ENCODE peak calls at places on chromosome 18, in four cellular contexts. U, R, K and J are unnamed samples.
A peak's percentile ranks its signal among the peaks of the same experiment; 100 is the strongest.

GRCh38 chr18:22465859-22466602 is 48.3 kb upstream of the CTAGE1 start:
- DNase-seq in U (peak; percentile 69), R (peak; percentile 34), K (peak; percentile 57), J (no peak)

GRCh38 chr18:79385326-79385725 is 10.4 kb upstream of the NFATC1 start:
- DNase-seq in U (no peak), R (no peak), K (no peak), J (no peak)

GRCh38 chr18:7234061-7234460 is 3.2 kb downstream of the LRRC30 start:
- DNase-seq in U (no peak), R (no peak), K (no peak), J (no peak)

GRCh38 chr18:79912409-79912991 is 39.0 kb downstream of the SLC66A2 start:
- DNase-seq in U (no peak), R (no peak), K (peak; percentile 34), J (peak; percentile 47)

GRCh38 chr18:8623549-8624106 is 14.4 kb downstream of the RAB12 start:
- DNase-seq in U (no peak), R (no peak), K (no peak), J (no peak)

GRCh38 chr18:5975111-5975622 is 79.8 kb upstream of the TMEM200C start:
- DNase-seq in U (no peak), R (no peak), K (no peak), J (no peak)

GRCh38 chr18:54558609-54559585 is 32.1 kb upstream of the DYNAP start:
- DNase-seq in U (peak; percentile 5), R (no peak), K (peak; percentile 33), J (no peak)

GRCh38 chr18:3604626-3605408 is 154.8 kb downstream of the TGIF1 start:
- DNase-seq in U (no peak), R (no peak), K (peak; percentile 44), J (no peak)

GRCh38 chr18:46856975-46857374 is 60.3 kb downstream of the PIAS2 start:
- DNase-seq in U (no peak), R (no peak), K (no peak), J (no peak)

GRCh38 chr18:44909191-44909719 is 228.6 kb downstream of the SETBP1 start:
- DNase-seq in U (no peak), R (no peak), K (no peak), J (no peak)
- H3K4me1 ChIP-seq in U (no peaks in the 10 kb centered on the region), R (peaks cover 3% of the 10 kb centered on the region), K (peaks cover 37% of the 10 kb centered on the region), J (no peaks in the 10 kb centered on the region)

DNA sequence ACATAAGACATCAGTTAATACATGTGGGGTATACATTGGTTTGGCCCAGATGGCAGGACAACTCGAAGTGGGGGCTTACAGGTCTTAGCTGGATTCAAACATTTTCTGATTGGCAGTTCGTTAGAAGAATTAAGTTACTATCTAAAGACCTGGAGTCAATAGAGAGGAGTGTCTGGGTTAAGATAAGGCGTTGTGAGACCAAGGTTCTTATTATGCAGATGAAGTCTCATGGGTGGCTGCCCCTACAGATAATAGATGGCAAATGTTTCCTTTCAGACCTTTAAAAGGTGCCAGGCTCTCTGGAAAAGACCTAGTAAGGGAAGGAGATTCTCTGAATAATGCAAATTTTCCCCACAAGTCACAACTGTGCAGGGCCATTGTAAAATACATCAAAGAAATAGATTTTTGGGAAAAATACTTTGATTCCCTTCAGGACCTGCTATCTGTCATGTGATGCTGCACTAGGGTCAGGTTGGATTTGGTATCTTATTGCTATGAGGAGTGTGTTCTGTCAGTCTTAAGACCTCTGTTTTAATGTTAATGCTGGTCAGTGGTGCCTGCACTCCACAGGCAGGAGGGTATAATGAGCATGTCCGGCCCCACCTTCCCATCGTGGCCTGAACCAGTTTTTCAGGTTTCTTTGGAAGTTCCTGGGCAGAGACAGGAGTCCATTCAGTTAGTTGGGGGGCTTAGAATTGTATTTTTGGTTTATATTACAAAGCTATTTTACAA is 14.3 kb upstream of the MC5R start:
- DNase-seq in U (no peak), R (no peak), K (peak; percentile 17), J (no peak)
- H3K4me3 ChIP-seq in U (no peak overlapping the region), R (no peak overlapping the region), K (no peak overlapping the region), J (no peak overlapping the region)

GRCh38 chr18:70289351-70290330 is 796 bp downstream of the SOCS6 start:
- DNase-seq in U (no peak), R (peak; percentile 11), K (peak; percentile 20), J (no peak)
- TF ChIP-seq POLR2A in U (no peak), R (no peak), K (no peak), J (no peak)

DNA sequence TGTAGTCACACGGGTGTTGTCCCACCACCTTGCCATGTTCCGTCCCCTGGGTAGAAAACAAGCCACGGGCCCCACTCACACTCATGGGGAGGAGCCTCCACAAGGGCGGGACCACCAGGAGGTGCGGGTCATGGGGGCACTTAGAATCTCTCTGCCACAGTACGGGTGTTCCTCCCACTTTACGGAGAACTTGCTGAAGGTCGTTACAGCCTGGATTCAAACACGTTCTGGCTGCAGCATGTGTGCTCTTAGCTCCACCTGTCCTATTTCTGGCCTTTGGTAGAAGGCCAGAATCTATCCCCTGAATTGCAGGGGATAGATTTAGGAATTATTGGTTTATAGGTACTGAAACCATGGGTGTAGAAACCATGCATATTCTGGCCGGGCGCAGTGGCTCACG is 14.9 kb upstream of the CEP192 start:
- DNase-seq in U (no peak), R (no peak), K (no peak), J (no peak)
- H3K4me1 ChIP-seq in U (no peaks in the 10 kb centered on the region), R (no peaks in the 10 kb centered on the region), K (no peaks in the 10 kb centered on the region), J (no peaks in the 10 kb centered on the region)

GRCh38 chr18:1539276-1539675 is 634.6 kb downstream of the ADCYAP1 start:
- DNase-seq in U (no peak), R (no peak), K (no peak), J (no peak)
- H3K4me3 ChIP-seq in U (no peak overlapping the region), R (no peak overlapping the region), K (no peak overlapping the region), J (no peak overlapping the region)

GRCh38 chr18:48949051-48949605 is 1.6 kb downstream of the SMAD7 start:
- DNase-seq in U (no peak), R (no peak), K (no peak), J (no peak)

GRCh38 chr18:48951448-48952286 is 902 bp upstream of the SMAD7 start:
- DNase-seq in U (no peak), R (peak; percentile 85), K (peak; percentile 93), J (peak; percentile 87)

GRCh38 chr18:48950536-48951447 is at the start of gene SMAD7:
- DNase-seq in U (no peak), R (no peak), K (no peak), J (no peak)

GRCh38 chr18:48948112-48949050 is 2.4 kb downstream of the SMAD7 start:
- DNase-seq in U (no peak), R (peak; percentile 75), K (peak; percentile 58), J (no peak)

DNA sequence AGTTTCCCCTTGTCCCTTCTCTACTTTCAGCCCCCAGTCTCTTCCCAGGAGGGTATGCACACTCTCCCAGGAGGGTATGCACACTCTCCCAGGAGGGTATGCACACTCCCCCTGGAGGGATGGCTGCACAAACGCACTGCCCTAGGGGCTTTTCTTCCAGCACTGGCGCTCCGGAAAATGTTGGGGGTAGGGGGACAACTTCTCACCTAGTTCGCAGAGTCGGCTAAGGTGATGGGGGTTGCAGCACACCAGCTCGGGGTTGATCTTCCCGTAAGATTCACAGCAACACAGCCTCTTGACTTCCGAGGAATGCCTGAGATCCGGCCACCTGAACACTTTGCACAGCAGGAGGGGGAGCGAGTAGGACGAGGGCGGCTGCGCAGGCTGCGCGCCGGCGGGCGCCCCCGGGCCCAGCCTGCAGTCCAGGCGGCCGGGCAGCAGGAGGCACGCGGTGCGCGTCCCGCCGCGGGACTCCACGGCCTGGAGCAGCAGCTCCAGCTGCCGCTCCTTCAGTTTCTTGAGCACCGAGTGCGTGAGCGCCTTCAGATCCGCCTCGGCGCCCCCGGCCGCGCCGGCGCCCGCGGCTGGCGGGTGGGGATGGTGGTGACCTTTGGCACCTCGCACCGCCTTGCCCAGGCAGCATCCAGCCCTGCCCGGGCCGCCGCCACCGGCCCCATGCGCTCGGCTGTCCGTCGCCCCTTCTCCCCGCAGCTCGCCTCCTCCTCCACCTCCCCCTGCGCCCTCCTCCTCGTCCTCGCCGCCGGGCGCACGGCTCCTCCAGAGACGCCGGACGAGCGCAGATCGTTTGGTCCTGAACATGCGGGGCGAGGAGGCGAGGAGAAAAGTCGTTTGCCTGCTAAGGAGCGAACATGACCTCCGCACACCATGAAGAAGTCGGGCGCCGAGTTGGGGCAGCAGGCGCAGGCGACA is 894 bp downstream of the SMAD7 start:
- DNase-seq in U (no peak), R (no peak), K (peak; percentile 55), J (no peak)
- TF ChIP-seq POLR2A in U (no peak), R (peak; percentile 30), K (peak; percentile 55), J (no peak)

DNA sequence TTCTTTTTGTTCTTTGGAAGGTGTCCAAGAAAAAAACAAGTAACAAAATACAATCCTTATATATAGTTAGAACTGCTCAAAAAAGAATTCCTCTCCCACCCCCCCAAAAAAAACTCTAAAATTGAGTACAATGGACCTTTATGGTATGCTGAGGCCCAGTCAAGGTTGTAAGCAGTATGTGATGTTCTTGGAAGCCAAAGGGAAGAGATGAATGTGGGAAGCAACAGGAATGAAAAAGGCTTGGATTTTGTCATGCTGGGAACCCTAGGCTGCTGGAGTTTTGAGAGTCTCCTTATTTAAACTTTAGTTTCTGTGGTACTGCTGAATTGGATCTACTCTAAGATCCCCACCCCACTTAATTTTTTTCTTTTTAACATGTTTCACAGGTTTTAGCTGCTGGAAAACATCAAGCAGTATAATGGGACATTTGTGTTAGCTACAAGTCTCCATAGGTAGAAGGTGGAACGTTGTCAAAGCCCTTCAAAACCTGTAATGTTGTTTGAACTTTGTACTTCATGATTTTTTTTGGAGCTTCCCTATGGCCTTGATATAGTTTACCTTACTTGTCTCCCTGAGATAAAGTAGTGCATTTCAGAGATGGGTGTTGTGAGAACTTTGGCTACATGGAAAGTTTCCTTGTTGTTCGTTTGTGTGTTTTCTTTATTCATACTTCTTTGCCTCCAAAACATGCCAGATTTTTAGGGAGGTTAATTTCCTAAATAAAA is 57.7 kb downstream of the PHLPP1 start:
- DNase-seq in U (no peak), R (no peak), K (no peak), J (no peak)
- H3K4me1 ChIP-seq in U (peaks cover 24% of the 10 kb centered on the region), R (peaks cover 2% of the 10 kb centered on the region), K (peaks cover 37% of the 10 kb centered on the region), J (peaks cover 3% of the 10 kb centered on the region)